ENCODE peak calls at places on chromosome 20, in nine cellular contexts. Y, Z, L, K, O, B, V, N and I are unnamed samples.

GRCh38 chr20:10090588-10091166 is 55.9 kb downstream of the ANKEF1 start:
- DNase-seq in Y (peak), Z (no peak), L (peak), K (peak), O (peak), B (peak), V (no peak), N (peak), I (peak)

GRCh38 chr20:20780127-20780822 is 67.8 kb upstream of the RALGAPA2 start:
- DNase-seq in Y (peak), Z (peak), L (no peak), K (peak), O (peak), B (peak), V (no peak), N (no peak), I (peak)

GRCh38 chr20:37598611-37599342 is 71.1 kb upstream of the BLCAP start:
- DNase-seq in Y (no peak), Z (no peak), L (no peak), K (no peak), O (no peak), B (no peak), V (no peak), N (no peak), I (no peak)

GRCh38 chr20:51354769-51355319 is 187.7 kb downstream of the NFATC2 start:
- DNase-seq in Y (no peak), Z (no peak), L (no peak), K (no peak), O (no peak), B (no peak), V (no peak), N (no peak), I (no peak)

GRCh38 chr20:15036938-15037337 is 699.5 kb upstream of the FLRT3 start:
- DNase-seq in Y (no peak), Z (no peak), L (no peak), K (no peak), O (no peak), B (no peak), V (no peak), N (no peak), I (no peak)

GRCh38 chr20:14948416-14948815 is 611.0 kb upstream of the FLRT3 start:
- DNase-seq in Y (no peak), Z (no peak), L (no peak), K (no peak), O (no peak), B (no peak), V (no peak), N (no peak), I (no peak)

GRCh38 chr20:43955244-43956191 is 40.9 kb downstream of the TOX2 start:
- DNase-seq in Y (no peak), Z (no peak), L (peak), K (peak), O (no peak), B (no peak), V (peak), N (peak), I (no peak)

GRCh38 chr20:55522296-55522815 is 483.0 kb downstream of the CBLN4 start:
- DNase-seq in Y (no peak), Z (no peak), L (no peak), K (no peak), O (no peak), B (no peak), V (no peak), N (no peak), I (no peak)

GRCh38 chr20:1446536-1446935 is 20.1 kb downstream of the NSFL1C start:
- DNase-seq in Y (no peak), Z (no peak), L (no peak), K (no peak), O (no peak), B (no peak), V (no peak), N (no peak), I (no peak)

GRCh38 chr20:61330441-61330840 is 78.4 kb downstream of the CDH4 start:
- DNase-seq in Y (no peak), Z (no peak), L (no peak), K (no peak), O (no peak), B (no peak), V (no peak), N (no peak), I (no peak)

GRCh38 chr20:64140421-64140820 is 23.8 kb upstream of the MYT1 start:
- DNase-seq in Y (peak), Z (no peak), L (no peak), K (no peak), O (no peak), B (peak), V (no peak), N (no peak), I (peak)

GRCh38 chr20:52536841-52537400 is 345.3 kb upstream of the ZFP64 start:
- DNase-seq in Y (no peak), Z (no peak), L (no peak), K (no peak), O (no peak), B (no peak), V (no peak), N (no peak), I (no peak)

GRCh38 chr20:63055575-63056235 is 48.9 kb upstream of the BHLHE23 start:
- DNase-seq in Y (no peak), Z (no peak), L (no peak), K (no peak), O (no peak), B (peak), V (no peak), N (no peak), I (no peak)

GRCh38 chr20:50467618-50468373 is 42.4 kb upstream of the PTPN1 start:
- DNase-seq in Y (peak), Z (no peak), L (peak), K (peak), O (peak), B (no peak), V (no peak), N (peak), I (no peak)

GRCh38 chr20:23048283-23049200 is 930 bp downstream of the THBD start:
- DNase-seq in Y (peak), Z (no peak), L (no peak), K (no peak), O (peak), B (peak), V (no peak), N (no peak), I (peak)

GRCh38 chr20:57711311-57711712 is 1.5 kb upstream of the PMEPA1 start:
- DNase-seq in Y (no peak), Z (no peak), L (no peak), K (no peak), O (no peak), B (no peak), V (no peak), N (no peak), I (no peak)

GRCh38 chr20:17442588-17442987 is 88.6 kb downstream of the BFSP1 start:
- DNase-seq in Y (peak), Z (no peak), L (no peak), K (peak), O (no peak), B (no peak), V (no peak), N (no peak), I (no peak)

GRCh38 chr20:45408646-45409213 is 641 bp downstream of the DBNDD2 start:
- DNase-seq in Y (no peak), Z (no peak), L (no peak), K (no peak), O (no peak), B (no peak), V (no peak), N (no peak), I (no peak)

GRCh38 chr20:18388860-18389259 is 78.0 kb downstream of the DZANK1 start:
- DNase-seq in Y (no peak), Z (no peak), L (no peak), K (peak), O (no peak), B (no peak), V (no peak), N (no peak), I (peak)

GRCh38 chr20:34390769-34391447 is 27.8 kb downstream of the ITCH start:
- DNase-seq in Y (no peak), Z (no peak), L (no peak), K (peak), O (peak), B (no peak), V (peak), N (no peak), I (peak)

GRCh38 chr20:36154696-36155628 is at the start of gene EPB41L1:
- DNase-seq in Y (peak), Z (no peak), L (no peak), K (no peak), O (no peak), B (peak), V (no peak), N (no peak), I (peak)

GRCh38 chr20:45288860-45289259 is 17.8 kb upstream of the RBPJL start:
- DNase-seq in Y (no peak), Z (no peak), L (no peak), K (no peak), O (no peak), B (no peak), V (no peak), N (no peak), I (no peak)

GRCh38 chr20:37189617-37190016 is 10.3 kb upstream of the MROH8 start:
- DNase-seq in Y (no peak), Z (no peak), L (no peak), K (no peak), O (no peak), B (no peak), V (no peak), N (no peak), I (no peak)

GRCh38 chr20:47263502-47264084 is 92.9 kb downstream of the ZMYND8 start:
- DNase-seq in Y (no peak), Z (no peak), L (no peak), K (no peak), O (no peak), B (no peak), V (no peak), N (no peak), I (no peak)

GRCh38 chr20:41135187-41135887 is 2.0 kb upstream of the PLCG1 start:
- DNase-seq in Y (peak), Z (no peak), L (peak), K (peak), O (no peak), B (peak), V (no peak), N (peak), I (peak)

GRCh38 chr20:1005452-1006027 is 3.4 kb upstream of the RSPO4 start:
- DNase-seq in Y (peak), Z (peak), L (peak), K (peak), O (no peak), B (no peak), V (no peak), N (no peak), I (peak)

GRCh38 chr20:33635341-33635740 is 26.8 kb upstream of the C20orf144 start:
- DNase-seq in Y (no peak), Z (no peak), L (no peak), K (no peak), O (no peak), B (no peak), V (no peak), N (no peak), I (no peak)

GRCh38 chr20:10611357-10611756 is 62.4 kb downstream of the JAG1 start:
- DNase-seq in Y (peak), Z (no peak), L (peak), K (peak), O (peak), B (peak), V (no peak), N (no peak), I (peak)

GRCh38 chr20:31605902-31606677 is 1.0 kb downstream of the ID1 start:
- DNase-seq in Y (peak), Z (no peak), L (no peak), K (peak), O (no peak), B (peak), V (no peak), N (no peak), I (peak)

GRCh38 chr20:990293-990959 is 11.7 kb downstream of the RSPO4 start:
- DNase-seq in Y (no peak), Z (no peak), L (no peak), K (no peak), O (no peak), B (no peak), V (no peak), N (no peak), I (no peak)

GRCh38 chr20:5658897-5659296 is 91.3 kb upstream of the SHLD1 start:
- DNase-seq in Y (no peak), Z (no peak), L (no peak), K (no peak), O (peak), B (peak), V (peak), N (peak), I (peak)